ENCODE peak calls at places on chromosome X, in five cellular contexts. R is H54, E is HCEC 1CT, Y is A172, N is activated T-helper 1 cell treated with Interleukin-2 at 50 U/mL for 16 hours. B is an unnamed sample.

GRCh38 chrX:151386838-151387459 is 10.1 kb upstream of the VMA21 start:
- DNase-seq in E (no peak), N (no peak), Y (no peak), R (no peak), B (no peak)

GRCh38 chrX:97400492-97400891 is 516.8 kb downstream of the RPA4 start:
- DNase-seq in N (no peak), R (no peak), Y (no peak), E (peak), B (no peak)

GRCh38 chrX:111483140-111483539 is 28.3 kb upstream of the SERTM2 start:
- DNase-seq in Y (no peak), R (no peak), N (no peak), E (no peak), B (no peak)

GRCh38 chrX:140434347-140434746 is 70.5 kb downstream of the SOX3 start:
- DNase-seq in R (no peak), E (no peak), Y (no peak), N (no peak), B (no peak)

GRCh38 chrX:122835886-122836285 is 348.2 kb upstream of the GRIA3 start:
- DNase-seq in N (no peak), R (no peak), E (no peak), Y (no peak), B (no peak)

GRCh38 chrX:148629435-148629834 is 129.0 kb downstream of the AFF2 start:
- DNase-seq in N (no peak), R (no peak), E (no peak), Y (no peak), B (no peak)

GRCh38 chrX:145613894-145614293 is 203.7 kb upstream of the SLITRK2 start:
- DNase-seq in Y (no peak), E (no peak), N (no peak), R (no peak), B (no peak)

GRCh38 chrX:11407331-11408110 is 114.3 kb downstream of the AMELX start:
- DNase-seq in R (no peak), Y (peak), E (peak), N (no peak), B (no peak)

GRCh38 chrX:87003031-87003430 is 514.6 kb upstream of the KLHL4 start:
- DNase-seq in N (no peak), Y (no peak), E (no peak), R (no peak), B (no peak)

GRCh38 chrX:106220177-106220576 is 52.1 kb downstream of the PWWP3B start:
- DNase-seq in Y (no peak), N (no peak), E (no peak), R (no peak), B (no peak)

GRCh38 chrX:46279925-46280313 is 265.3 kb downstream of the ZNF674 start:
- DNase-seq in N (no peak), R (no peak), E (peak), Y (peak), B (no peak)

GRCh38 chrX:134254511-134254910 is 17.5 kb downstream of the CCDC160 start:
- DNase-seq in Y (no peak), R (no peak), E (no peak), N (no peak), B (no peak)

GRCh38 chrX:4320436-4320947 is 607.0 kb upstream of the PRKX start:
- DNase-seq in E (no peak), Y (no peak), N (no peak), R (no peak), B (no peak)

GRCh38 chrX:13598877-13599276 is 29.5 kb downstream of the EGFL6 start:
- DNase-seq in N (no peak), R (no peak), E (peak), Y (no peak), B (no peak)

GRCh38 chrX:40573763-40574162 is 7.0 kb upstream of the ATP6AP2 start:
- DNase-seq in E (peak), R (no peak), Y (no peak), N (no peak), B (peak)

GRCh38 chrX:131273024-131273423 is 16.1 kb downstream of the IGSF1 start:
- DNase-seq in N (no peak), R (no peak), E (no peak), Y (no peak), B (no peak)